ENCODE peak calls at places on chromosomes 1 and 21, in nine cellular contexts. D, H, F, S, B, O, P, G and T are unnamed samples.

GRCh38 chr1:98045211-98046030 is 124.6 kb upstream of the DPYD start:
- DNase-seq in D (peak; percentile 23), H (no peak), F (peak; percentile 40), S (no peak), B (peak; percentile 69), O (peak; percentile 68), P (no peak), G (no peak), T (no peak)

GRCh38 chr1:206809504-206810084 is 37.3 kb upstream of the IL10 start:
- DNase-seq in D (peak; percentile 50), H (peak; percentile 23), F (no peak), S (no peak), B (no peak), O (peak; percentile 26), P (peak; percentile 10), G (peak; percentile 10), T (no peak)

GRCh38 chr1:222912730-222913129 is 97.9 kb downstream of the DISP1 start:
- DNase-seq in D (no peak), H (no peak), F (no peak), S (no peak), B (no peak), O (no peak), P (no peak), G (no peak), T (no peak)

GRCh38 chr1:226809785-226810571 is 60.4 kb upstream of the PSEN2 start:
- DNase-seq in D (no peak), H (no peak), F (no peak), S (no peak), B (peak; percentile 52), O (no peak), P (no peak), G (no peak), T (peak; percentile 57)

GRCh38 chr1:7046314-7046713 is 261.1 kb downstream of the CAMTA1 start:
- DNase-seq in D (peak; percentile 30), H (no peak), F (no peak), S (no peak), B (no peak), O (peak; percentile 42), P (no peak), G (no peak), T (no peak)

GRCh38 chr1:151511636-151512215 is 539 bp downstream of the CGN start:
- DNase-seq in D (peak; percentile 65), H (no peak), F (no peak), S (no peak), B (no peak), O (no peak), P (no peak), G (peak; percentile 46), T (peak; percentile 72)

GRCh38 chr21:40054403-40054802 is 187.2 kb downstream of the PCP4 start:
- DNase-seq in D (peak; percentile 87), H (no peak), F (no peak), S (no peak), B (no peak), O (no peak), P (no peak), G (peak; percentile 94), T (peak; percentile 94)

GRCh38 chr21:38839683-38840286 is 34.1 kb downstream of the ETS2 start:
- DNase-seq in D (no peak), H (peak; percentile 21), F (no peak), S (no peak), B (no peak), O (peak; percentile 65), P (no peak), G (no peak), T (no peak)

GRCh38 chr1:90122679-90123340 is 127.9 kb downstream of the ZNF326 start:
- DNase-seq in D (no peak), H (no peak), F (no peak), S (no peak), B (no peak), O (no peak), P (no peak), G (no peak), T (no peak)

GRCh38 chr1:236522937-236523703 is 662 bp upstream of the LGALS8 start:
- DNase-seq in D (peak; percentile 41), H (no peak), F (no peak), S (no peak), B (no peak), O (peak; percentile 21), P (peak; percentile 54), G (peak; percentile 58), T (no peak)

GRCh38 chr21:33395866-33396265 is 7.3 kb upstream of the IFNGR2 start:
- DNase-seq in D (no peak), H (no peak), F (no peak), S (no peak), B (no peak), O (no peak), P (no peak), G (no peak), T (no peak)

GRCh38 chr1:22616571-22616970 is 19.9 kb upstream of the C1QA start:
- DNase-seq in D (no peak), H (no peak), F (no peak), S (no peak), B (no peak), O (no peak), P (no peak), G (no peak), T (no peak)

GRCh38 chr1:195590649-195591048 is 1017.6 kb downstream of the KCNT2 start:
- DNase-seq in D (no peak), H (no peak), F (no peak), S (no peak), B (no peak), O (no peak), P (no peak), G (no peak), T (no peak)

DNA sequence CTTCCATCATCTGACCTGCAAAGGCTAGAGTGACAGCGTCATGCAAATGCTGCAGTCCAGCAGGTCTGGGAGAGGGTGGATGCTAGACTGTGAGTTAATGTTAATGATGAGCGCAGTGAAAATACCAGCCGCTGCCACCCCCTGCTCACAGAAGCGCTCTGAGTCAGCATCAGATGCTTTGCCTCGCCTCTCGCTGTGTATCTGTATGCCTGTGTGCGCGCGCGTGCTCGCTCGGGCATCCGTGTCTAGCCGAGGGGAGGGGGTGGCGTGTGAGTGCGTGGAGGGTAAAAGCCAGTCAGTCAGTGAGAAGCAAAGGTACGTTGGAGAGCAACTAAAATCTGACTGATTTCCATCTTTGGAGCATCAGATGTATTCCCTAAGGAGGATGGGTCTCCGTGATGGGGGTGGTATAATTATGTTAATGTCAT is 858.7 kb downstream of the USP25 start:
- DNase-seq in D (peak; percentile 31), H (no peak), F (peak; percentile 89), S (no peak), B (no peak), O (no peak), P (no peak), G (peak; percentile 51), T (peak; percentile 85)
- TF ChIP-seq POLR2AphosphoS5 in D (peak; percentile 55), H (no peak), F (peak; percentile 9), S (no peak), B (no peak), O (no peak), P (no peak), G (peak; percentile 30), T (peak; percentile 54)

DNA sequence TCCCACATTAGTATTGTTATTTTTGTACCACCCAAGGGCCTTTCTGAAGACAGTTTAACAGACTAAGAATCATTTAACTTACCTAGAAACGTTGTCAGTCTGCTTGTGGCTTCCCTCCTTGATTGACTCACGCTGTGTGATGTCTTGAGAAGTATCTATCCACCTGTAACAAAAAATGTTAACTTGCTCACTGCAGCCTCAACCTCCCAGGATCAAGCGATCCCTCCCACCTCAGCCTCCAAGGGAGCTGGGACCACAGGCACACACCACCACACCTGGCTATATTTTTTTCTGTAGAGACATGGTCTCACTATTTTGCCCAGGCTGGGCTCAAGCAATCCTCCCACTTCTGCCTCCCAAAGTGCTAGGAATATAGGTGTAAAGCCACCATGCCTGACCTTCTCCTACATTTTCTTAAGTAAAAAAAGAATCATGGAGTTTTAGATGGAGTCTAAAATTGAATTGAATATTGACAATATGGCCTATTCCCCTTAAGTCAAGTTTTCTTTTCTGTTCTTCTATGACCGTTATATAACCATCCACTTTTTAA is 15.6 kb downstream of the SFPQ start:
- DNase-seq in D (no peak), H (no peak), F (no peak), S (no peak), B (no peak), O (no peak), P (no peak), G (no peak), T (no peak)
- TF ChIP-seq POLR2AphosphoS5 in D (no peak), H (no peak), F (no peak), S (peak; percentile 91), B (peak; percentile 20), O (no peak), P (no peak), G (no peak), T (no peak)

GRCh38 chr21:41926807-41927171 is 27.0 kb downstream of the C2CD2 start:
- DNase-seq in D (no peak), H (no peak), F (no peak), S (no peak), B (no peak), O (no peak), P (no peak), G (no peak), T (peak; percentile 17)

GRCh38 chr21:41928621-41929220 is 25.1 kb downstream of the C2CD2 start:
- DNase-seq in D (no peak), H (no peak), F (no peak), S (no peak), B (peak; percentile 65), O (peak; percentile 25), P (no peak), G (no peak), T (peak; percentile 54)

GRCh38 chr21:41929248-41929647 is 24.6 kb downstream of the C2CD2 start:
- DNase-seq in D (no peak), H (no peak), F (no peak), S (no peak), B (peak; percentile 76), O (no peak), P (no peak), G (no peak), T (peak; percentile 60)

GRCh38 chr21:41926068-41926806 is 27.6 kb downstream of the C2CD2 start:
- DNase-seq in D (peak; percentile 44), H (no peak), F (no peak), S (no peak), B (no peak), O (peak; percentile 84), P (peak; percentile 60), G (peak; percentile 35), T (peak; percentile 57)

DNA sequence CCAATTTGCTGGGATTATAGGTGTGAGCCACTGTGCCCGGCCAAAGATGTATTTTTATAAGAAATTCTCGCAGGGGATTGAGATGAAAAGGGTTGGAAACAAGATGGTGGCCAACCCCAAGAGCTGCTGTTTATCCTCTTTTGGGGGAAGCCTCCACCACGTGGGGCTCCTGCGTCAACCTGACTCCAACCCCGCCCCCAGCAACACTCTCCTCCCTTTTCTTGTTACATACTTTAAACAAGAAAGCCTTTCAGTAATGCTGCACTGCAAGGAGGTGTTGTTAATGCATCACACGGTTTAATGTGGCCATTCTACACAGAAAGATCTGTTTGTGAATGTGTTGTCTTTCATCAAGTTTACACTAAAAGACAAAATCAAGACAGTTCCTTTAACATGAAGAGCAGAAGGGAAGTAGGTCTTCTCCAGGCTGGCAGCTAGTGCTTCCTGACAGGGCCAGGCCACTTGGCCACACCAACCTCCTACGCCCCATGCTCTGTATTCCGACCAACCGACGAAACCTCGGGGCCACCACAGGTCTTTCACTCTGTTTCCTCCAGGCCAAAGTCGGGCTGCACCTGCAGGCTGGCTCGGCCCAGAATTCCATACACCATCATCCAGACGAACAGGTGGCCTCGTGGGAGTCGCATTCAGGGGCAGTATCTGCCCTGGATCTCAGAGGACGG is 25.9 kb downstream of the C2CD2 start:
- DNase-seq in D (no peak), H (no peak), F (no peak), S (no peak), B (no peak), O (no peak), P (no peak), G (no peak), T (peak; percentile 61)
- TF ChIP-seq POLR2AphosphoS5 in D (no peak), H (no peak), F (no peak), S (no peak), B (no peak), O (no peak), P (no peak), G (no peak), T (no peak)

GRCh38 chr1:192576190-192577144 is 894 bp downstream of the RGS1 start:
- DNase-seq in D (no peak), H (no peak), F (no peak), S (no peak), B (no peak), O (no peak), P (no peak), G (no peak), T (no peak)
- TF ChIP-seq POLR2AphosphoS5 in D (no peak), H (no peak), F (no peak), S (peak; percentile 61), B (no peak), O (no peak), P (no peak), G (no peak), T (no peak)